ENCODE peak calls at places on chromosomes 16 and 17, in nine cellular contexts. C, Q, T, Y, M, K, B, D and J are unnamed samples.

GRCh38 chr17:43814714-43815113 is 18.2 kb downstream of the MPP3 start:
- DNase-seq in C (no peak), Q (peak), T (no peak), Y (no peak), M (no peak), K (no peak), B (no peak), D (no peak), J (no peak)

GRCh38 chr17:81267390-81268067 is 27.6 kb downstream of the SLC38A10 start:
- DNase-seq in C (no peak), Q (no peak), T (no peak), Y (no peak), M (no peak), K (no peak), B (no peak), D (no peak), J (no peak)

GRCh38 chr16:56911771-56912541 is 20.0 kb upstream of the HERPUD1 start:
- DNase-seq in C (no peak), Q (no peak), T (no peak), Y (no peak), M (no peak), K (no peak), B (peak), D (no peak), J (peak)

GRCh38 chr16:73048292-73049050 is 543 bp upstream of the ZFHX3 start:
- DNase-seq in C (no peak), Q (peak), T (peak), Y (peak), M (no peak), K (peak), B (no peak), D (no peak), J (no peak)

GRCh38 chr17:41620583-41621434 is 3.6 kb downstream of the KRT17 start:
- DNase-seq in C (no peak), Q (no peak), T (no peak), Y (no peak), M (no peak), K (no peak), B (no peak), D (no peak), J (no peak)

GRCh38 chr16:84058664-84059063 is 16.1 kb upstream of the SLC38A8 start:
- DNase-seq in C (no peak), Q (no peak), T (no peak), Y (no peak), M (no peak), K (no peak), B (no peak), D (no peak), J (no peak)

GRCh38 chr17:48551206-48551597 is 6.3 kb upstream of the HOXB2 start:
- DNase-seq in C (no peak), Q (no peak), T (no peak), Y (no peak), M (no peak), K (no peak), B (no peak), D (no peak), J (no peak)

GRCh38 chr17:76791053-76791980 is 53.4 kb downstream of the MFSD11 start:
- DNase-seq in C (no peak), Q (peak), T (peak), Y (peak), M (no peak), K (no peak), B (peak), D (peak), J (peak)

GRCh38 chr16:89784409-89784808 is 32.0 kb downstream of the FANCA start:
- DNase-seq in C (no peak), Q (no peak), T (no peak), Y (no peak), M (no peak), K (no peak), B (no peak), D (no peak), J (peak)

GRCh38 chr17:81364278-81365147 is 30.7 kb upstream of the BAHCC1 start:
- DNase-seq in C (no peak), Q (no peak), T (no peak), Y (no peak), M (no peak), K (peak), B (no peak), D (no peak), J (no peak)

GRCh38 chr17:75614006-75614405 is 19.2 kb upstream of the SMIM5 start:
- DNase-seq in C (no peak), Q (peak), T (no peak), Y (peak), M (no peak), K (peak), B (no peak), D (peak), J (no peak)

DNA sequence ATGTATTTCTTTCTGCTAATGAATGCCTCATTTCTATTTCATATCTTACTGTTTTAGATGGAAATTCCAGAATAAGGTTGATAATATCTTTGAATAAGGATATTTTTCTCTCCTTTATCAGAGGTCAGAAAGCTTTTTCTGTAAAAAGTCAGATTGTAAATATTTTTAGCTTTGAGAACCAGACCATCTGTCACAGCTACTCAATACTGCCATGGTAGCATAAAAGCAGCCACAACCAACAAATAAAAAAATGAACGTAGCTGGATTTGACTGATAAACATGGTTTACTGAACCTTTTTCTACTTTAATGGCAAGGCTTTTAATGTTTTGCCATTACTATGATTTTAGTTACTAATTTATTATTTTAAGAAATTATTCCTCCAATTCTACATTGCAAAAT is 217.4 kb upstream of the COX10 start:
- DNase-seq in C (no peak), Q (no peak), T (no peak), Y (no peak), M (no peak), K (no peak), B (no peak), D (no peak), J (no peak)
- TF ChIP-seq REST in C (no peak), Q (no peak), T (no peak), Y (no peak), M (no peak), K (no peak), B (no peak), D (no peak), J (no peak)

DNA sequence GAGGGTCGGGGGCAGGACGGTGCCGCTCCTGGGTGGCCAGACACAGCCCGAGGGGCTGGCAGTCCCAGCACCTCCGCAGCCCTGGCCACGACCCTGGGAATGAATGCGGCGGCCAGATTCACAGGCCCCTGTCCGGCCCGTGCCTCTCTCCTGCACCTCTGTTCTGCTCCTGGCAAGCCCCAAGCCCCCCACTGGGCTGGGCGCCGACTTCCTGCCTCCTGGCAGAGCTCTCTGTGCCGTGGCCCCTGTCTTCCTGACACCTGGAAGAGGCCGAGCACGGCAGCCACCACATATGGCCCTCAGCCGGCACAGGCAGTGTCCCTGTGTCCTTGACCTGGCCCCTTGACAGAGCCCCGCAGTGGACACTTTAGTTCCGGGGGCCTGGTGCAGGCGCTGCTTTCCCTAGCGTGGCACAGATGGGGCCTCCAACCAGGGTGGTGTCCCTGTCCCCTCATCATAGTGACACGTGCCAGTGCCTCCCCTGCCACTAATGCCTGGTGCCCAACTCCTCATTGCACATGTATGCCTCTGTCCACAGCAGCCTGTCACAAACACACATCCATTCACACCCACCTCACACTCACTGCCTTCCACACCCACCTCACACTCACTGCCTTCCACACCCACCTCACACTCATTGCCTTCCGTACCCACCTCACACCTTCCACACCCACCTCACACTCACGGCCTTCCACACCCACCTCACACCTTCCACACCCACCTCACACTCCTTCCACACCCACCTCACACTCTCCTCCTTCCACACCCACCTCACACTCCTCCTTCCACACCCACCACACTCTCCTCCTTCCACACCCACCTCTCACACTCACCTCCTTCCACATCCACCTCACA is 110.6 kb upstream of the PLCG2 start:
- DNase-seq in C (no peak), Q (no peak), T (no peak), Y (peak), M (no peak), K (no peak), B (no peak), D (no peak), J (no peak)
- H3K27ac ChIP-seq in C (no peak), Q (peak), T (no peak), Y (no peak), M (no peak), K (no peak), B (no peak), D (no peak), J (no peak)

GRCh38 chr16:65546353-65546791 is 424.5 kb upstream of the CDH11 start:
- DNase-seq in C (no peak), Q (no peak), T (no peak), Y (peak), M (no peak), K (no peak), B (no peak), D (no peak), J (no peak)
- TF ChIP-seq REST in C (no peak), Q (no peak), T (no peak), Y (no peak), M (no peak), K (no peak), B (no peak), D (no peak), J (no peak)

GRCh38 chr17:49817993-49818392 is 29.5 kb downstream of the KAT7 start:
- DNase-seq in C (no peak), Q (no peak), T (no peak), Y (no peak), M (no peak), K (no peak), B (no peak), D (no peak), J (no peak)
- H3K27ac ChIP-seq in C (no peak), Q (no peak), T (no peak), Y (no peak), M (no peak), K (peak), B (no peak), D (no peak), J (no peak)